ENCODE peak calls at places on chromosomes 13 and 19, in six cellular contexts. T is Panc1; X is CD8-positive, alpha-beta T cell; O is spleen; S is CD4-positive, alpha-beta memory T cell; Z is transverse colon. P is an unnamed sample.
A peak's percentile ranks its signal among the peaks of the same experiment; 100 is the strongest.

GRCh38 chr19:21568816-21569496 is 63.6 kb downstream of the ZNF429 start:
- DNase-seq in Z (peak; percentile 81), T (no peak), O (no peak), X (peak; percentile 86), S (peak; percentile 88), P (no peak)

GRCh38 chr19:28065026-28065425 is 1147.9 kb downstream of the UQCRFS1 start:
- DNase-seq in X (no peak), Z (no peak), S (no peak), T (no peak), O (no peak), P (no peak)

GRCh38 chr19:14428882-14429416 is 4.2 kb upstream of the PKN1 start:
- DNase-seq in T (no peak), S (no peak), O (no peak), Z (no peak), X (no peak), P (no peak)

GRCh38 chr13:100089633-100090032 is 740 bp downstream of the PCCA start:
- DNase-seq in S (peak; percentile 33), O (no peak), X (peak; percentile 1), T (no peak), Z (no peak), P (no peak)

GRCh38 chr19:51450730-51451307 is 7.4 kb downstream of the SIGLEC8 start:
- DNase-seq in S (no peak), T (no peak), X (no peak), Z (no peak), O (no peak), P (no peak)

GRCh38 chr13:72379581-72379980 is 347.8 kb downstream of the MZT1 start:
- DNase-seq in O (no peak), S (no peak), Z (no peak), X (no peak), T (no peak), P (no peak)

GRCh38 chr19:21491161-21491560 is 14.2 kb upstream of the ZNF429 start:
- DNase-seq in O (no peak), S (no peak), X (no peak), Z (no peak), T (no peak), P (no peak)

GRCh38 chr13:30905932-30906383 is at the start of gene MEDAG:
- DNase-seq in X (no peak), T (no peak), Z (peak; percentile 17), S (no peak), O (no peak), P (no peak)

GRCh38 chr13:103694471-103694870 is 628.3 kb upstream of the SLC10A2 start:
- DNase-seq in O (no peak), T (no peak), X (no peak), S (no peak), Z (no peak), P (no peak)

GRCh38 chr13:75633285-75633684 is 2.8 kb upstream of the LMO7 start:
- DNase-seq in S (no peak), O (no peak), X (no peak), T (no peak), Z (no peak), P (peak; percentile 91)

GRCh38 chr13:46668302-46668720 is 115.3 kb downstream of the LRCH1 start:
- DNase-seq in T (no peak), O (no peak), X (no peak), S (peak; percentile 4), Z (no peak), P (peak; percentile 61)

GRCh38 chr19:51253088-51253806 is 2.4 kb downstream of the SIGLECL1 start:
- DNase-seq in O (no peak), Z (no peak), S (no peak), T (no peak), X (no peak), P (no peak)

GRCh38 chr13:24038405-24038804 is 122.1 kb upstream of the SPATA13 start:
- DNase-seq in O (no peak), S (no peak), Z (no peak), T (no peak), X (peak; percentile 3), P (peak; percentile 27)

GRCh38 chr13:101449971-101450748 is 2.3 kb upstream of the ITGBL1 start:
- DNase-seq in Z (no peak), X (no peak), O (no peak), S (no peak), T (peak; percentile 62), P (no peak)

GRCh38 chr19:42283248-42284065 is 14.4 kb downstream of the CIC start:
- DNase-seq in T (no peak), S (peak; percentile 98), Z (peak; percentile 97), O (peak; percentile 98), X (peak; percentile 97), P (peak; percentile 74)
- H3K4me1 ChIP-seq in T (peaks cover 42% of the 10 kb centered on the region), S (peaks cover 54% of the 10 kb centered on the region), Z (peaks cover 72% of the 10 kb centered on the region), O (peaks cover 78% of the 10 kb centered on the region), X (peaks cover 47% of the 10 kb centered on the region), P (peaks cover 56% of the 10 kb centered on the region)

DNA sequence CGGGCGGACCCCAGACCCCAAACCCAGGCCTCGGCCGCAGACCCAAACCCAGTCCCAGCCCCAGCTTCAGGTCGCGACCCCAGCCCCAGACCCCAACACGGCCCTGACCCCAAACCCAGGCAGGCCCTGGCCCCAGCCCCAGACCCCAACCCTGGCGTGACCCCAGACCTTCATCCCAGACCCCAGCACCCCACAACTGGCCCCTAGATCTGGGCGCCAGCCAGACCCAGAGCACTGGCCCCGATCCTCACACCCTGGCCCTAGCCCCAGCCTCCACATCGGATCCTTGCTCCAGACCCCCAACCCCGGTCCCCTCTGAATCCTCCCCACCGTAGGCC is 7.5 kb downstream of the MBD3 start:
- DNase-seq in X (no peak), T (no peak), S (no peak), Z (no peak), O (no peak), P (no peak)
- H3K9me3 ChIP-seq in X (no peaks in the 10 kb centered on the region), T (no peaks in the 10 kb centered on the region), S (no peaks in the 10 kb centered on the region), Z (no peaks in the 10 kb centered on the region), O (no peaks in the 10 kb centered on the region), P (no peaks in the 10 kb centered on the region)

GRCh38 chr19:47422417-47423163 is 3.3 kb upstream of the MEIS3 start:
- DNase-seq in S (no peak), T (no peak), X (no peak), Z (no peak), O (no peak), P (no peak)

GRCh38 chr19:47419789-47420188 is 462 bp upstream of the MEIS3 start:
- DNase-seq in S (no peak), T (no peak), X (no peak), Z (no peak), O (no peak), P (no peak)

GRCh38 chr19:47421244-47421786 is 2.0 kb upstream of the MEIS3 start:
- DNase-seq in O (no peak), Z (no peak), S (no peak), T (no peak), X (no peak), P (no peak)

GRCh38 chr19:47423203-47423882 is 4.0 kb upstream of the MEIS3 start:
- DNase-seq in X (no peak), T (no peak), O (no peak), S (no peak), Z (no peak), P (no peak)

GRCh38 chr19:47421844-47422395 is 2.6 kb upstream of the MEIS3 start:
- DNase-seq in S (no peak), Z (no peak), X (no peak), T (no peak), O (no peak), P (no peak)
- H3K4me1 ChIP-seq in S (peaks cover 40% of the 10 kb centered on the region), Z (peaks cover 4% of the 10 kb centered on the region), X (peaks cover 34% of the 10 kb centered on the region), T (peaks cover 4% of the 10 kb centered on the region), O (peaks cover 33% of the 10 kb centered on the region), P (peaks cover 13% of the 10 kb centered on the region)

GRCh38 chr19:2837430-2837829 is 3.8 kb upstream of the ZNF555 start:
- DNase-seq in S (no peak), T (no peak), O (no peak), X (no peak), Z (no peak), P (no peak)

DNA sequence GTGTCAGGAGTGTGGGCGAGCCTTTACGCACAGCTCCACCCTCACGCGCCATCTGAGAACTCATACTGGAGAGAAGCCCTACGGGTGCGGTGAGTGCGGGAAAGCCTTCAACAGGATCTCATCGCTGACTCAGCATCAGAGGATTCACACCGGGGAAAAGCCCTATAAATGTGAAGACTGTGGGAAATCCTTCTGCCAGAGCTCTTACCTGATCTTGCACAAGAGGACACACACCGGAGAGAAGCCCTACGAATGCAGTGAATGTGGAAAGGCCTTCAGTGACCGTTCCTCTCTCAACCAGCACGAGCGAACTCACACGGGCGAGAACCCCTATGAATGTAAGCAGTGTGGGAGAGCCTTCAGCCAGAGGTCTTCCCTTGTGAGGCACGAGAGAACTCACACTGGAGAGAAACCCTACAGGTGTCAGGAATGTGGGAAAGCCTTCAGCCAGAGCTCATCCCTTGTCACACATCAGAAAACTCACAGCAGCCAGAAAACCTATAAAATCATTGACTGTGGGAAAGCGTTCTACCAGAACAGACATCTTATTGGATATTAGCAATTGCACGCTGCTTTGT is 6.9 kb upstream of the ZNF555 start:
- DNase-seq in O (no peak), X (no peak), S (no peak), Z (no peak), T (no peak), P (no peak)
- H3K9me3 ChIP-seq in O (peaks cover 22% of the 10 kb centered on the region), X (peaks cover 21% of the 10 kb centered on the region), S (peaks cover 21% of the 10 kb centered on the region), Z (peaks cover 43% of the 10 kb centered on the region), T (peaks cover 15% of the 10 kb centered on the region), P (peaks cover 27% of the 10 kb centered on the region)

DNA sequence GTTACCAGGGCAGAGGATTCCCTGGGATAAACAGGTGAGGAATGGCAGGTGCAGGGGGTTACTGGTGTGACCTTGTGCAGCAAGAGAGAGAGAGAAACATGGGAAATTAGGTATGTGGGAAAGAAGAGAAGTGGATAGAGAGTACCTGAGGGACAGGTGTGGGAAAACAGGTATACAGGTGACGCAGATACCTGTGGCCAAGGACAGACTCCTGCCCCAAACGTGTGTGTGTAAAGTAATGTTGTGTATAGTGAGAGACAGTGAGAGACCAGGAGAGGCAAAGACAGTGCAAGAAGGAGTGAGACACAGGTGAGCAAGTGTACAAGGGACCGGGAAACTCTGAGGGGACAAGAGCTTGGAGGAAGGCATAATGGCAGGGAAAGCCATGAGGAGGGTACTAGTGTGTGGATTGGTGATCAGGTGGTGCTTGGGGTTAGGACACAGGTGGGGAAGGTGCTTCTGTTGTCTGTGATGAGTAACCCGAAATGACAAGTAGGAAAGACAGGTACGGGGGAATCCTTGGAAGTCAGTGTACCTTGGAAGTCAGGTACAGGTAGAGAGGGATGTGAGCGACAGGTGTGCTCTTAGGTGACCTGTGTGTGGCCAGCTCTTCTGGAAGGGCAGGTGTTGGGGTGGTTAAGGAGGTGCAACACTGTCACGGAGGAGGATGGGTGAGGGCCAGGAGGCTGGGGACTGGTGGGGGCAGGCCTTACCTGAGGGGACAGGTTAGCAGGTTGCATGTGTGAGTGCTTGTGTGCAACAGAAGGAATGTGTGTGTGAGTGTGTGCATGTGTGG is 2.8 kb downstream of the ERFL start:
- DNase-seq in T (no peak), Z (no peak), S (no peak), X (no peak), O (peak; percentile 65), P (no peak)
- H3K4me1 ChIP-seq in T (no peaks in the 10 kb centered on the region), Z (peaks cover 21% of the 10 kb centered on the region), S (peaks cover 24% of the 10 kb centered on the region), X (peaks cover 39% of the 10 kb centered on the region), O (peaks cover 42% of the 10 kb centered on the region), P (no peaks in the 10 kb centered on the region)

P was measured in SJSA1.